ENCODE peak calls at places on chromosomes 1 and 21, in five cellular contexts. J is foreskin keratinocyte, X is natural killer cell, F is upper lobe of right lung, O is left colon. M is an unnamed sample.

GRCh38 chr1:13764533-13764932 is 64.5 kb downstream of the PRDM2 start:
- ATAC-seq in O (no peak), F (no peak), X (no peak), J (no peak), M (no peak)

GRCh38 chr1:162016616-162017015 is 7.1 kb downstream of the OLFML2B start:
- ATAC-seq in F (no peak), J (peak), O (no peak), X (no peak), M (no peak)

GRCh38 chr1:40394456-40395172 is 21.1 kb downstream of the SMAP2 start:
- ATAC-seq in F (peak), X (peak), O (peak), J (no peak), M (no peak)

GRCh38 chr1:32580348-32581017 is 41.3 kb downstream of the ZBTB8A start:
- ATAC-seq in O (no peak), J (no peak), F (no peak), X (no peak), M (no peak)

GRCh38 chr1:87955038-87955437 is 626.4 kb downstream of the LMO4 start:
- ATAC-seq in X (no peak), F (no peak), J (no peak), O (no peak), M (no peak)

GRCh38 chr1:1058921-1059493 is 15.1 kb downstream of the RNF223 start:
- ATAC-seq in F (peak), J (peak), O (peak), X (peak), M (peak)

GRCh38 chr1:19122668-19123067 is 87.4 kb downstream of the UBR4 start:
- ATAC-seq in O (peak), J (no peak), F (no peak), X (no peak), M (no peak)

GRCh38 chr1:178942285-178943218 is 71.7 kb upstream of the ANGPTL1 start:
- ATAC-seq in O (no peak), F (no peak), J (no peak), X (no peak), M (no peak)

GRCh38 chr1:207009182-207009850 is 23.2 kb downstream of the C1orf116 start:
- ATAC-seq in F (no peak), J (no peak), X (no peak), O (peak), M (no peak)

GRCh38 chr21:39221282-39221996 is 38.2 kb upstream of the PSMG1 start:
- ATAC-seq in J (no peak), F (peak), O (no peak), X (no peak), M (no peak)

GRCh38 chr1:44903261-44903660 is 60.2 kb upstream of the PTCH2 start:
- ATAC-seq in F (no peak), O (no peak), J (no peak), X (no peak), M (peak)

GRCh38 chr1:156128749-156129682 is 14.5 kb downstream of the LMNA start:
- ATAC-seq in J (no peak), X (no peak), O (no peak), F (no peak), M (peak)

GRCh38 chr1:27141266-27142003 is 13.5 kb downstream of the SLC9A1 start:
- ATAC-seq in X (no peak), J (no peak), O (peak), F (no peak), M (no peak)

M was measured in gastroesophageal sphincter.